ENCODE peak calls at places on chromosomes 3 and 15, in ten cellular contexts. V is astrocyte; Z is hepatocyte; Y is upper lobe of left lung; N is ovary; K is suprapubic skin; G is PC-3; Q is psoas muscle; L is CD4-positive, alpha-beta memory T cell; J is GM23338. F is an unnamed sample.

GRCh38 chr3:194269610-194270145 is 81.5 kb downstream of the CPN2 start:
- DNase-seq in V (peak; percentile 77), Z (peak; percentile 37), Y (peak; percentile 79), N (peak; percentile 93), K (peak; percentile 91), G (no peak), Q (peak; percentile 85), L (no peak), J (peak; percentile 86), F (peak; percentile 41)

GRCh38 chr15:55514414-55514850 is 6.4 kb upstream of the DNAAF4 start:
- DNase-seq in V (no peak), Z (no peak), Y (peak; percentile 79), N (no peak), K (no peak), G (peak; percentile 72), Q (no peak), L (no peak), J (no peak), F (no peak)

GRCh38 chr3:115825046-115825445 is 201.7 kb downstream of the GAP43 start:
- DNase-seq in V (peak; percentile 95), Z (peak; percentile 21), Y (no peak), N (no peak), K (no peak), G (peak; percentile 59), Q (no peak), L (no peak), J (no peak), F (no peak)

GRCh38 chr3:115272036-115272824 is 125.1 kb upstream of the ZBTB20 start:
- DNase-seq in V (peak; percentile 92), Z (no peak), Y (no peak), N (no peak), K (no peak), G (no peak), Q (no peak), L (no peak), J (peak; percentile 41), F (no peak)

GRCh38 chr3:45026957-45027356 is 854 bp downstream of the CLEC3B start:
- DNase-seq in V (no peak), Z (no peak), Y (no peak), N (no peak), K (peak; percentile 94), G (no peak), Q (peak; percentile 86), L (no peak), J (no peak), F (no peak)

GRCh38 chr3:187012609-187013051 is 82.3 kb downstream of the ST6GAL1 start:
- DNase-seq in V (no peak), Z (no peak), Y (peak; percentile 32), N (no peak), K (no peak), G (no peak), Q (no peak), L (peak; percentile 54), J (no peak), F (no peak)

GRCh38 chr3:58234516-58234931 is 3.1 kb upstream of the ABHD6 start:
- DNase-seq in V (peak; percentile 21), Z (peak; percentile 56), Y (no peak), N (no peak), K (no peak), G (peak; percentile 75), Q (no peak), L (no peak), J (no peak), F (no peak)

GRCh38 chr3:27880969-27881892 is 159.1 kb upstream of the EOMES start:
- DNase-seq in V (no peak), Z (no peak), Y (no peak), N (no peak), K (no peak), G (no peak), Q (no peak), L (peak; percentile 55), J (no peak), F (no peak)

GRCh38 chr3:155418426-155418825 is 124.9 kb upstream of the STRIT1 start:
- DNase-seq in V (no peak), Z (peak; percentile 36), Y (no peak), N (no peak), K (no peak), G (no peak), Q (no peak), L (no peak), J (peak; percentile 42), F (no peak)

GRCh38 chr3:115156255-115156654 is 9.2 kb upstream of the ZBTB20 start:
- DNase-seq in V (no peak), Z (no peak), Y (no peak), N (no peak), K (no peak), G (peak; percentile 26), Q (no peak), L (no peak), J (peak; percentile 18), F (no peak)

GRCh38 chr3:188890572-188891270 is 281.1 kb upstream of the TPRG1 start:
- DNase-seq in V (peak; percentile 65), Z (no peak), Y (no peak), N (no peak), K (no peak), G (peak; percentile 19), Q (no peak), L (no peak), J (no peak), F (no peak)

GRCh38 chr3:148042663-148043445 is 633.7 kb downstream of the ZIC1 start:
- DNase-seq in V (peak; percentile 78), Z (no peak), Y (no peak), N (no peak), K (no peak), G (peak; percentile 16), Q (no peak), L (no peak), J (no peak), F (no peak)

GRCh38 chr3:4410174-4410573 is 56.9 kb downstream of the SUMF1 start:
- DNase-seq in V (no peak), Z (no peak), Y (no peak), N (no peak), K (no peak), G (peak; percentile 43), Q (no peak), L (no peak), J (no peak), F (no peak)

GRCh38 chr15:90119367-90119766 is 17.1 kb upstream of the IDH2 start:
- DNase-seq in V (no peak), Z (no peak), Y (no peak), N (no peak), K (no peak), G (no peak), Q (no peak), L (no peak), J (no peak), F (no peak)

GRCh38 chr3:35639251-35640185 is at the start of gene ARPP21:
- DNase-seq in V (peak; percentile 5), Z (peak; percentile 31), Y (no peak), N (no peak), K (no peak), G (peak; percentile 16), Q (peak; percentile 77), L (no peak), J (peak; percentile 57), F (peak; percentile 65)

GRCh38 chr3:100073555-100074307 is 40.6 kb downstream of the FILIP1L start:
- DNase-seq in V (peak; percentile 88), Z (peak; percentile 72), Y (peak; percentile 37), N (peak; percentile 57), K (no peak), G (no peak), Q (no peak), L (peak; percentile 7), J (peak; percentile 58), F (no peak)

GRCh38 chr3:129824926-129825541 is 68.5 kb downstream of the TMCC1 start:
- DNase-seq in V (peak; percentile 14), Z (peak; percentile 72), Y (no peak), N (no peak), K (no peak), G (peak; percentile 62), Q (no peak), L (peak; percentile 54), J (peak; percentile 83), F (no peak)

GRCh38 chr3:160225181-160226025 is at the start of gene C3orf80:
- DNase-seq in V (peak; percentile 38), Z (peak; percentile 69), Y (peak; percentile 52), N (peak; percentile 36), K (no peak), G (peak; percentile 52), Q (peak; percentile 43), L (peak; percentile 44), J (peak; percentile 91), F (peak; percentile 37)
- H3K27ac ChIP-seq in V (no peak within 1 kb of the TSS), Z (no peak within 1 kb of the TSS), Y (no peak within 1 kb of the TSS), N (no peak within 1 kb of the TSS), K (no peak within 1 kb of the TSS), G (no peak within 1 kb of the TSS), Q (no peak within 1 kb of the TSS), L (no peak within 1 kb of the TSS), J (no peak within 1 kb of the TSS), F (no peak within 1 kb of the TSS)

GRCh38 chr3:140406655-140407054 is 271.2 kb upstream of the TRIM42 start:
- DNase-seq in V (no peak), Z (no peak), Y (no peak), N (no peak), K (no peak), G (no peak), Q (no peak), L (no peak), J (no peak), F (no peak)

GRCh38 chr3:140403559-140403958 is 274.3 kb upstream of the TRIM42 start:
- DNase-seq in V (no peak), Z (no peak), Y (peak; percentile 92), N (no peak), K (no peak), G (no peak), Q (no peak), L (no peak), J (no peak), F (no peak)

GRCh38 chr3:140408252-140408651 is 269.6 kb upstream of the TRIM42 start:
- DNase-seq in V (no peak), Z (no peak), Y (no peak), N (no peak), K (no peak), G (no peak), Q (no peak), L (no peak), J (no peak), F (no peak)
- H3K36me3 ChIP-seq in V (no peaks in the 10 kb centered on the region), Z (no peaks in the 10 kb centered on the region), Y (no peaks in the 10 kb centered on the region), N (no peaks in the 10 kb centered on the region), K (no peaks in the 10 kb centered on the region), G (no peaks in the 10 kb centered on the region), Q (no peaks in the 10 kb centered on the region), L (no peaks in the 10 kb centered on the region), J (no peaks in the 10 kb centered on the region), F (no peaks in the 10 kb centered on the region)

GRCh38 chr15:64739216-64739976 is 36.0 kb downstream of the RBPMS2 start:
- DNase-seq in V (no peak), Z (no peak), Y (no peak), N (peak; percentile 57), K (no peak), G (no peak), Q (no peak), L (no peak), J (no peak), F (no peak)
- H3K27ac ChIP-seq in V (no peak overlapping the region), Z (peak overlapping the region; percentile 48), Y (peak overlapping the region; percentile 45), N (peak overlapping the region; percentile 60), K (no peak overlapping the region), G (no peak overlapping the region), Q (no peak overlapping the region), L (no peak overlapping the region), J (peak overlapping the region; percentile 84), F (no peak overlapping the region)

DNA sequence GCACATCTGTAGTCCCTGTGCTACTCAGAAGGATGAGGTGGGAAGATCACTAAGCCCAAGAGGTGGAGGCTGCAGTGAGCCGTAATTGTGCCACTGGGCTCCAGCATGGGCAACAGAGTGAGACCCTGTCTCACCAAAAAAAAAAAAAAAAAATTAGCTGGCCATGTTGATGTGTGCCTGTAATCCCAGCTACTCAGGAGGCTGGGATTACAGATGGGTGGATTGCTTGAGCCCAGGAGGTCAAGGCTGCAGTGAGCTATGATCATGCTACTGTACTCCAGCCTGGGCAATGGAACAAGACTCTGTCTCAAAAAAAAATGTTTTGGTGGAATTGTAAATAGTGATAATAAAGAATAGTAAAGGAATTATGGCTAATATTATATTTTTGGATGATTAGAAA is 9.9 kb downstream of the ATRIP start:
- DNase-seq in V (no peak), Z (no peak), Y (no peak), N (no peak), K (no peak), G (no peak), Q (no peak), L (no peak), J (no peak), F (no peak)
- H3K36me3 ChIP-seq in V (peaks cover 67% of the 10 kb centered on the region), Z (no peaks in the 10 kb centered on the region), Y (peaks cover 56% of the 10 kb centered on the region), N (no peaks in the 10 kb centered on the region), K (peaks cover 90% of the 10 kb centered on the region), G (peaks cover 61% of the 10 kb centered on the region), Q (peaks cover 7% of the 10 kb centered on the region), L (peaks cover 47% of the 10 kb centered on the region), J (peaks cover 62% of the 10 kb centered on the region), F (no peaks in the 10 kb centered on the region)